ENCODE peak calls at places on chromosomes 1 and 21, in five cellular contexts. V is heart left ventricle; G is CD8-positive, alpha-beta T cell; A is cardiac muscle cell; Q is uterus. L is an unnamed sample. For H3K27me3, the result is how much of the 10 kb centered on the place peaks cover.

GRCh38 chr1:5756434-5757176 is 235.6 kb downstream of the NPHP4 start:
- DNase-seq in Q (no peak), V (no peak), A (no peak), G (no peak), L (no peak)

GRCh38 chr21:27700974-27701614 is 734.2 kb upstream of the ADAMTS5 start:
- DNase-seq in G (peak), V (peak), A (peak), Q (peak), L (peak)

GRCh38 chr1:65691962-65692361 is 100.7 kb upstream of the PDE4B start:
- DNase-seq in Q (no peak), G (no peak), V (no peak), A (peak), L (no peak)

GRCh38 chr1:193062698-193063463 is 3.5 kb downstream of the RO60 start:
- DNase-seq in V (no peak), G (no peak), Q (no peak), A (no peak), L (no peak)

GRCh38 chr21:45357436-45358260 is 47.3 kb upstream of the COL18A1 start:
- DNase-seq in V (peak), Q (peak), A (peak), G (no peak), L (no peak)

GRCh38 chr1:53321776-53322602 is 5.9 kb downstream of the LRP8 start:
- DNase-seq in G (no peak), A (no peak), V (no peak), Q (no peak), L (no peak)

GRCh38 chr1:64093941-64094340 is 109.5 kb upstream of the UBE2U start:
- DNase-seq in Q (no peak), A (peak), G (no peak), V (no peak), L (no peak)

GRCh38 chr1:23283660-23284602 is 60.2 kb downstream of the HNRNPR start:
- DNase-seq in A (peak), G (no peak), V (no peak), Q (no peak), L (no peak)

GRCh38 chr1:61486783-61487505 is 238.0 kb downstream of the TM2D1 start:
- DNase-seq in G (no peak), A (no peak), V (no peak), Q (no peak), L (no peak)

DNA sequence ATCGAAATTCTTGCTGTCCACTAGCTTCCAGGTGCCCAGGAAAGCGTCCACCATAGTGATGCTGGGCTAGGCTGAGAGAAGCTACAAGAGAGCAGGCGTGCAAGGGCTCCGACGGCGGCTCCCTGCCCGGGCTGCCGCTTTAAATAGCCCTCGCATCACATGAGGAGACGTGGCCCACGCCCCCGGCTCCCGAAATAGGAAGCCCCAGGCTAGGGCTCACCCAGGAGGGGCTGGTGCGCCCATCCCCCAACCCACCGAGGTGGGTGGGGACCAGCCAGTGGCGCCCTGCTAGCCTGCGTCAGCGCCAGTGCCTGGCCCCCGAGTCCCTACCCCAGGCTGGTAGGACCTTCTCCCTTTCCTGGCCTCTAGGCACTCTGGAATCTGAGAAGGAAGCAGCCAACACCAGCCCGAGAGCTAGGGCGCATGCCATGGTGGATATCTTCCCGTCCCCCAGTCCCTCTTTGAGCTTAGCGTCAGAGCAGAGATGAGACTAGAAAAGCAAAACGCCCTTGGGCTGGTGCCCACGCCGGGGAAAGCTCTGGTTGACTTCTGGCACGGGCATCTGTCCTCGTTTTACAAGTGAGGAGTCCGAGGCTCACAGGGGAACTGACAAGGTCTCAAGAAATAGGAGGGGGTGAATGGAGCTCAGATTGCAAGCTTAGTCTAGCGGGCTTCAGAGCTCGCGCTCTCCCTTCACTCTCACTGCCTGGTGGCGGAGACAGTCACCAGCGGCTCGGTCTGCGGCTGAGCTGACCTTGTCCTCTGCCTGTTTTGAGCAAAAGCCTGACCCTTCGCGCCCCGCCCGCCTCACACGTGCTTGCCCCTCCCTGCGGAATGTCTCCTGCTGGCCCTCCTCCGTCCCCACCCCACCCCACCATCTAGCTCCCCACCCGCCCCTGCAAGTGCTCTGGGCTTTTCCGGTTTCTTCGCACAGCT is at the start of gene FABP3:
- DNase-seq in A (peak), Q (peak), V (peak), G (peak), L (peak)
- TF ChIP-seq CTCF in A (no peak), Q (no peak), V (no peak), G (no peak), L (no peak)

GRCh38 chr1:70220517-70221240 is 501 bp upstream of the SRSF11 start:
- DNase-seq in G (no peak), A (no peak), V (no peak), Q (no peak), L (no peak)

GRCh38 chr1:70221241-70222077 is at the start of gene SRSF11:
- DNase-seq in V (peak), A (peak), Q (peak), G (peak), L (peak)

GRCh38 chr1:70220015-70220414 is 1.2 kb upstream of the SRSF11 start:
- DNase-seq in G (no peak), Q (no peak), V (no peak), A (no peak), L (no peak)

GRCh38 chr1:70224954-70225353 is 3.8 kb downstream of the SRSF11 start:
- DNase-seq in V (no peak), A (no peak), G (no peak), Q (no peak), L (no peak)

GRCh38 chr1:70222716-70223235 is 1.6 kb downstream of the SRSF11 start:
- DNase-seq in A (no peak), G (no peak), V (no peak), Q (no peak), L (no peak)
- H3K27ac ChIP-seq in A (peak), G (peak), V (peak), Q (peak), L (peak)

GRCh38 chr1:7105258-7105657 is 320.0 kb downstream of the CAMTA1 start:
- DNase-seq in Q (no peak), V (no peak), G (no peak), A (no peak), L (no peak)
- H3K27me3 ChIP-seq in Q (under half), V (under half), G (under half), A (under half), L (under half)

DNA sequence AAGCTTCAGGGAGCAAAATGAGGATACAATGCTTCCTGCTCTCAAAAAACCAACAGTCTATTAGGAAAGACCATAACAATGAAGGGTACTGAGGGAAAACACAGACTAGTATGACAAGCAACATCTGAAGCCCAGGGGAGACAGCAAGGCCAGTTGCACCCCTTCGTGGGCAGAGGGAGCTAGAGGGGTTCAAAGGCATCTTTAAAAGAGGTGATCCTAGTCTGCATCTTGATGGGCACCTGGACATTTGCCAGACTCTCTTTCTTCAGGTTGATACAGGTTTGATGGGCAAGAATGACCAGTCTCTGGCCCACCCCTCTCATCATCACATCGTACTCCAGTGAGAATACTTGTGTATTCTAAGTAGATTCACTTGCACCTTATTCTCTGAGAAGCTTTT is 177.7 kb downstream of the VAV3 start:
- DNase-seq in Q (no peak), G (peak), A (no peak), V (no peak), L (no peak)
- TF ChIP-seq CTCF in Q (no peak), G (no peak), A (peak), V (no peak), L (no peak)

GRCh38 chr1:54350360-54350759 is 55.8 kb downstream of the SSBP3 start:
- DNase-seq in G (no peak), Q (no peak), A (no peak), V (no peak), L (no peak)

GRCh38 chr1:54347955-54348699 is 58.1 kb downstream of the SSBP3 start:
- DNase-seq in G (no peak), A (no peak), Q (no peak), V (no peak), L (no peak)

GRCh38 chr1:54347261-54347954 is 58.8 kb downstream of the SSBP3 start:
- DNase-seq in Q (no peak), A (no peak), G (no peak), V (no peak), L (no peak)

GRCh38 chr1:54345116-54345515 is 61.1 kb downstream of the SSBP3 start:
- DNase-seq in A (no peak), Q (no peak), G (no peak), V (no peak), L (no peak)

GRCh38 chr1:54348700-54349021 is 57.5 kb downstream of the SSBP3 start:
- DNase-seq in V (no peak), G (no peak), Q (no peak), A (no peak), L (no peak)
- H3K27ac ChIP-seq in V (no peak), G (no peak), Q (no peak), A (no peak), L (no peak)

DNA sequence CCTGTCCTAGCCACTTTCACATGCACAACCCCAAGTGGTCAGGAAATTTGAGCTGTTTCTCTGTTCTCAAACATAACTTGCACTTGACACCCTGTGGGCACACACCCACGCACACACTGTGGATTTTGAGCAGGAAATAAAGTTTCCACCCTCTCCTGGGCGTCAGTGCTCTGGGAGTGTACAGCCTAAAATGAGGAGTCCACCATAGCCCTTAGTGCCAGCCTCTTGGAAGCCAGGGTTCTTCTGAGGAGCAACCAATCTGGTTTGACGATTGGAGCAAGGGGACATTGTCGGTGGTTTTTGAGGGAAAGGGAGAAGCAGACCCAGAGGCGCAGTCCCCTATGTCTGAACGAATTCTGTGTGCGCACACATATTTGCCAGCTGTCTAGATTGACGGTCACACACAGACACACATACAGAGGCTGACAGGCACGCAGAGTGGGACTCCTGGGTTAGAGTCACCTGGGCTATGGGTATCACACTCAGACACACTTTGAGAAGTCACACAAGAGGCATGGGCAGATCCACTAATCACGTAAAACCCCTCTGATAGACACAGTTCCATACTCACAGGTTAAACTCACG is 2.7 kb downstream of the DMBX1 start:
- DNase-seq in A (no peak), Q (no peak), G (no peak), V (peak), L (no peak)
- H3K27me3 ChIP-seq in A (half or more), Q (under half), G (under half), V (half or more), L (under half)

GRCh38 chr1:68319907-68320306 is 87.6 kb upstream of the WLS start:
- DNase-seq in V (no peak), Q (no peak), G (no peak), A (no peak), L (no peak)

GRCh38 chr1:68322837-68323687 is 90.7 kb upstream of the WLS start:
- DNase-seq in V (no peak), A (peak), Q (no peak), G (no peak), L (peak)

GRCh38 chr1:68320349-68320748 is 88.0 kb upstream of the WLS start:
- DNase-seq in V (no peak), Q (no peak), A (no peak), G (no peak), L (no peak)

GRCh38 chr1:68322096-68322495 is 89.8 kb upstream of the WLS start:
- DNase-seq in A (no peak), Q (no peak), V (no peak), G (no peak), L (no peak)

DNA sequence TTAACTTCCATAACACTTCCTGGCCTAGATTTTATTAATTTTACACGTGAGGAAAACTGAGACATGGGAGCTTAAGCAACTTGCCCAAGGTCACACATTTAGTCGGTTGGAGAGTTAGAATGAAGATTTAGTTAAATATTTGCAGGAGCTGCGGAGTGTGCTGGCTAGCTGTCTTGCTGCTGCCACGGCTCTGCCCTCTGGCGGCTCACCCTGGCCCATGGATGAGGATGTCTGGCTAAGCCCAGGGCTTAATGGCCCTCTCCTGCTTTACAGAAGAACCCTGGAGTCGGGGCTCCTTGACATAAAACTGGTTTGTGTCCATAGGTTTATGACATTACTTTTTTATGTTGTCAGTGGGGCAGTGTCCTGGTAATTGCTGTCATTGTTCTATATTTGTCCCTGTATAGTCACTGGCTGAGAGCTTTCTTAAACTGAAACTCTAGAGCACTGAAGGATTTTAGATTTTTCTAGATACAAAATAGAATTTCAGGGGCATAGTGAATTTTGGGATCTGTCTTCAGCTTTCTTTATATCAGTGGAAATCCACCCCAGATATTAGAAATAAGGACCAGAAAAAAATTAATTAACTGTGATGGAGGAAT is 88.9 kb upstream of the WLS start:
- DNase-seq in G (no peak), V (peak), A (peak), Q (peak), L (peak)
- TF ChIP-seq CTCF in G (no peak), V (peak), A (peak), Q (peak), L (peak)

DNA sequence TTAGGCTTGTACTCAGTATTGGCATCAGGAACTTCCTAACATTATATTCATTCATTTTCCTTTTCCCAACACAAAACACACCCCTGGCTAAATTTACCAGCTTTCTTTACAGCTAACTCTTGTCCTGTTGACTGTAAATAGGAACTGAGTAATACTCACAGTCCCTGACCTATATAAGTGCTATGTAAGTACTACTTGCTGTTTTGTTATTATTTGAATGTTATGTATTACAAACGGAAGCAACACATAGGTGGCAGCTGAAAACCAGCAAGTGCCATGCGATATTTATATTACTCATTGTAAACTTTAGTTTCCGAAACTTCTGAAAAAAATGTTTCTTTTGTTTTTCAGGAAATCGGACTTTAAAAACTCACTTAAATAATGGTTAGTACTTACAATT is 21.5 kb downstream of the PTGER3 start:
- DNase-seq in G (no peak), V (no peak), Q (no peak), A (no peak), L (no peak)
- H3K27ac ChIP-seq in G (no peak), V (no peak), Q (peak), A (no peak), L (peak)

GRCh38 chr1:20399196-20399595 is 86.8 kb downstream of the CAMK2N1 start:
- DNase-seq in A (no peak), Q (no peak), V (no peak), G (no peak), L (no peak)

GRCh38 chr1:20401405-20402010 is 84.5 kb downstream of the CAMK2N1 start:
- DNase-seq in G (no peak), A (no peak), V (no peak), Q (no peak), L (no peak)

GRCh38 chr1:20399606-20400180 is 86.3 kb downstream of the CAMK2N1 start:
- DNase-seq in Q (no peak), A (no peak), V (no peak), G (no peak), L (no peak)

GRCh38 chr1:20398744-20399143 is 87.3 kb downstream of the CAMK2N1 start:
- DNase-seq in G (no peak), V (no peak), Q (no peak), A (no peak), L (no peak)

GRCh38 chr1:20400341-20401177 is 85.5 kb downstream of the CAMK2N1 start:
- DNase-seq in A (no peak), V (no peak), G (no peak), Q (no peak), L (no peak)
- H3K27me3 ChIP-seq in A (half or more), V (under half), G (under half), Q (under half), L (under half)

GRCh38 chr1:188188317-188188716 is 1359.6 kb downstream of the PLA2G4A start:
- DNase-seq in Q (no peak), A (no peak), V (no peak), G (no peak), L (no peak)
- TF ChIP-seq CTCF in Q (no peak), A (no peak), V (no peak), G (no peak), L (no peak)